ENCODE peak calls at places on chromosomes 13 and 19, in five cellular contexts. F, E, H, O and M are unnamed samples.

GRCh38 chr19:47274891-47275865 is 493 bp downstream of the INAFM1 start:
- DNase-seq in H (no peak), F (peak), E (peak), O (no peak), M (peak)

GRCh38 chr13:43360196-43360595 is 336.8 kb downstream of the DNAJC15 start:
- DNase-seq in O (no peak), H (no peak), E (no peak), F (no peak), M (no peak)

GRCh38 chr13:83879431-83880171 is 2.7 kb downstream of the SLITRK1 start:
- DNase-seq in O (no peak), F (no peak), H (no peak), E (peak), M (no peak)

GRCh38 chr19:308471-309205 is 17.4 kb upstream of the PLPP2 start:
- DNase-seq in E (no peak), H (no peak), O (no peak), F (no peak), M (peak)

GRCh38 chr13:100512422-100512821 is 76.2 kb downstream of the GGACT start:
- DNase-seq in F (no peak), O (no peak), H (no peak), E (peak), M (no peak)

GRCh38 chr19:8831832-8832131 is 322 bp downstream of the ZNF558 start:
- DNase-seq in H (peak), F (no peak), E (no peak), O (no peak), M (no peak)

GRCh38 chr13:50910483-50910805 is 853 bp downstream of the RNASEH2B start:
- DNase-seq in H (no peak), E (peak), F (no peak), O (peak), M (no peak)

GRCh38 chr19:18098891-18099622 is 1.5 kb downstream of the MAST3 start:
- DNase-seq in E (no peak), F (no peak), H (no peak), O (no peak), M (peak)

GRCh38 chr13:34356686-34357434 is 538.9 kb downstream of the RFC3 start:
- DNase-seq in H (no peak), E (no peak), O (no peak), F (no peak), M (no peak)

GRCh38 chr19:41863209-41863931 is 3.3 kb downstream of the RPS19 start:
- DNase-seq in O (no peak), H (no peak), F (no peak), E (no peak), M (peak)

GRCh38 chr19:18364826-18365528 is 21.0 kb upstream of the GDF15 start:
- DNase-seq in F (peak), O (peak), H (peak), E (peak), M (peak)

GRCh38 chr19:18160441-18160791 is 7.5 kb downstream of the PIK3R2 start:
- DNase-seq in H (no peak), O (no peak), F (no peak), E (no peak), M (no peak)

GRCh38 chr19:57558525-57558924 is 1.1 kb downstream of the ZNF550 start:
- DNase-seq in F (no peak), E (no peak), H (no peak), O (no peak), M (no peak)

GRCh38 chr13:94128430-94128829 is 351.1 kb downstream of the DCT start:
- DNase-seq in F (peak), H (no peak), E (peak), O (peak), M (no peak)

GRCh38 chr13:49995535-49996165 is 1.2 kb upstream of the TRIM13 start:
- DNase-seq in H (no peak), E (peak), F (no peak), O (no peak), M (no peak)

GRCh38 chr19:46926201-46927071 is 65.6 kb downstream of the ARHGAP35 start:
- DNase-seq in O (no peak), E (no peak), F (no peak), H (no peak), M (no peak)

GRCh38 chr13:43786766-43787517 is at the start of gene ENOX1:
- DNase-seq in O (peak), H (no peak), F (peak), E (peak), M (peak)

GRCh38 chr13:97202761-97203160 is 19.4 kb upstream of the MBNL2 start:
- DNase-seq in H (no peak), E (no peak), O (no peak), F (no peak), M (no peak)

GRCh38 chr13:103403814-103404213 is 337.6 kb upstream of the SLC10A2 start:
- DNase-seq in O (no peak), F (no peak), E (no peak), H (no peak), M (no peak)

GRCh38 chr19:40797963-40798222 is 1.1 kb upstream of the EGLN2 start:
- DNase-seq in F (no peak), O (no peak), E (no peak), H (no peak), M (no peak)

GRCh38 chr19:35004517-35005255 is 4.6 kb downstream of the GRAMD1A start:
- DNase-seq in E (no peak), H (no peak), F (no peak), O (no peak), M (no peak)

GRCh38 chr19:53868892-53869804 is 1.5 kb downstream of the MYADM start:
- DNase-seq in O (peak), F (peak), E (peak), H (peak), M (peak)

GRCh38 chr19:45424191-45425058 is 708 bp upstream of the ERCC1 start:
- DNase-seq in H (peak), F (no peak), O (peak), E (peak), M (peak)

GRCh38 chr13:84917252-84917878 is 881.9 kb downstream of the SLITRK6 start:
- DNase-seq in H (no peak), F (no peak), E (peak), O (no peak), M (no peak)

GRCh38 chr19:29079331-29079730 is 133.6 kb downstream of the UQCRFS1 start:
- DNase-seq in O (no peak), E (no peak), H (no peak), F (no peak), M (no peak)

GRCh38 chr13:41019578-41020347 is 647 bp upstream of the ELF1 start:
- DNase-seq in F (no peak), O (no peak), E (no peak), H (no peak), M (peak)

GRCh38 chr19:1830978-1831377 is 17.3 kb downstream of the REXO1 start:
- DNase-seq in O (no peak), H (no peak), F (no peak), E (no peak), M (no peak)

GRCh38 chr19:5145521-5146511 is 176.9 kb downstream of the KDM4B start:
- DNase-seq in O (no peak), F (no peak), E (no peak), H (no peak), M (peak)